ENCODE peak calls at places on chromosomes 11 and 22, in nine cellular contexts. One of them, this sample, is unnamed.

GRCh38 chr11:21545701-21546100 is 647.2 kb upstream of the ANO5 start:
- DNase-seq in spleen: no peak
- DNase-seq in stomach: no peak
- DNase-seq in sigmoid colon: no peak
- DNase-seq in HepG2: no peak
- DNase-seq in esophagus muscularis mucosa: no peak
- DNase-seq in upper lobe of left lung: no peak
- DNase-seq in suprapubic skin: no peak
- DNase-seq in endothelial cell of umbilical vein: no peak
- DNase-seq in this sample: no peak

GRCh38 chr11:113947989-113948388 is 26.9 kb upstream of the HTR3A start:
- DNase-seq in stomach: no peak
- DNase-seq in spleen: no peak
- DNase-seq in upper lobe of left lung: no peak
- DNase-seq in suprapubic skin: no peak
- DNase-seq in endothelial cell of umbilical vein: no peak
- DNase-seq in HepG2: no peak
- DNase-seq in sigmoid colon: no peak
- DNase-seq in esophagus muscularis mucosa: no peak
- DNase-seq in this sample: no peak

GRCh38 chr22:27752141-27752540 is 49.4 kb downstream of the MN1 start:
- DNase-seq in stomach: no peak
- DNase-seq in endothelial cell of umbilical vein: no peak
- DNase-seq in upper lobe of left lung: no peak
- DNase-seq in suprapubic skin: peak
- DNase-seq in HepG2: no peak
- DNase-seq in spleen: peak
- DNase-seq in sigmoid colon: peak
- DNase-seq in esophagus muscularis mucosa: no peak
- DNase-seq in this sample: no peak

GRCh38 chr22:27866136-27867091 is 52.6 kb downstream of the PITPNB start:
- DNase-seq in endothelial cell of umbilical vein: peak
- DNase-seq in stomach: peak
- DNase-seq in upper lobe of left lung: no peak
- DNase-seq in sigmoid colon: peak
- DNase-seq in HepG2: peak
- DNase-seq in esophagus muscularis mucosa: no peak
- DNase-seq in suprapubic skin: no peak
- DNase-seq in spleen: no peak
- DNase-seq in this sample: no peak

GRCh38 chr11:12457030-12457600 is 79.7 kb downstream of the PARVA start:
- DNase-seq in sigmoid colon: no peak
- DNase-seq in spleen: no peak
- DNase-seq in upper lobe of left lung: no peak
- DNase-seq in endothelial cell of umbilical vein: no peak
- DNase-seq in HepG2: no peak
- DNase-seq in stomach: no peak
- DNase-seq in suprapubic skin: no peak
- DNase-seq in esophagus muscularis mucosa: no peak
- DNase-seq in this sample: no peak

GRCh38 chr22:20272700-20273099 is 4.6 kb upstream of the RTN4R start:
- DNase-seq in endothelial cell of umbilical vein: no peak
- DNase-seq in suprapubic skin: no peak
- DNase-seq in spleen: no peak
- DNase-seq in HepG2: no peak
- DNase-seq in sigmoid colon: no peak
- DNase-seq in stomach: no peak
- DNase-seq in upper lobe of left lung: no peak
- DNase-seq in esophagus muscularis mucosa: no peak
- DNase-seq in this sample: no peak

GRCh38 chr11:72758690-72759389 is 6.6 kb upstream of the ARAP1 start:
- DNase-seq in upper lobe of left lung: peak
- DNase-seq in sigmoid colon: no peak
- DNase-seq in suprapubic skin: no peak
- DNase-seq in stomach: no peak
- DNase-seq in spleen: no peak
- DNase-seq in esophagus muscularis mucosa: no peak
- DNase-seq in HepG2: no peak
- DNase-seq in endothelial cell of umbilical vein: no peak
- DNase-seq in this sample: no peak

GRCh38 chr11:108726077-108726800 is 61.4 kb downstream of the DDX10 start:
- DNase-seq in upper lobe of left lung: no peak
- DNase-seq in spleen: no peak
- DNase-seq in stomach: no peak
- DNase-seq in suprapubic skin: no peak
- DNase-seq in HepG2: no peak
- DNase-seq in endothelial cell of umbilical vein: no peak
- DNase-seq in esophagus muscularis mucosa: no peak
- DNase-seq in sigmoid colon: no peak
- DNase-seq in this sample: no peak

GRCh38 chr11:97110376-97110775 is 720.6 kb downstream of the JRKL start:
- DNase-seq in suprapubic skin: no peak
- DNase-seq in endothelial cell of umbilical vein: no peak
- DNase-seq in HepG2: no peak
- DNase-seq in spleen: no peak
- DNase-seq in sigmoid colon: no peak
- DNase-seq in esophagus muscularis mucosa: no peak
- DNase-seq in stomach: no peak
- DNase-seq in upper lobe of left lung: no peak
- DNase-seq in this sample: no peak

GRCh38 chr11:83044958-83045712 is 26.6 kb downstream of the RAB30 start:
- DNase-seq in upper lobe of left lung: no peak
- DNase-seq in sigmoid colon: no peak
- DNase-seq in endothelial cell of umbilical vein: peak
- DNase-seq in spleen: no peak
- DNase-seq in stomach: no peak
- DNase-seq in HepG2: no peak
- DNase-seq in suprapubic skin: no peak
- DNase-seq in esophagus muscularis mucosa: no peak
- DNase-seq in this sample: no peak

GRCh38 chr11:105903113-105903512 is 118.9 kb downstream of the MSANTD4 start:
- DNase-seq in esophagus muscularis mucosa: no peak
- DNase-seq in stomach: no peak
- DNase-seq in suprapubic skin: no peak
- DNase-seq in endothelial cell of umbilical vein: no peak
- DNase-seq in HepG2: no peak
- DNase-seq in sigmoid colon: no peak
- DNase-seq in spleen: no peak
- DNase-seq in upper lobe of left lung: no peak
- DNase-seq in this sample: no peak

GRCh38 chr11:72352859-72353551 is 81.3 kb downstream of the CLPB start:
- DNase-seq in esophagus muscularis mucosa: no peak
- DNase-seq in HepG2: no peak
- DNase-seq in spleen: no peak
- DNase-seq in sigmoid colon: no peak
- DNase-seq in suprapubic skin: no peak
- DNase-seq in endothelial cell of umbilical vein: no peak
- DNase-seq in stomach: no peak
- DNase-seq in upper lobe of left lung: no peak
- DNase-seq in this sample: peak

GRCh38 chr22:36611241-36611976 is 82.4 kb upstream of the EIF3D start:
- DNase-seq in endothelial cell of umbilical vein: no peak
- DNase-seq in spleen: no peak
- DNase-seq in sigmoid colon: no peak
- DNase-seq in upper lobe of left lung: no peak
- DNase-seq in HepG2: no peak
- DNase-seq in suprapubic skin: no peak
- DNase-seq in stomach: no peak
- DNase-seq in esophagus muscularis mucosa: no peak
- DNase-seq in this sample: no peak

GRCh38 chr11:86674965-86675364 is 2.5 kb upstream of the ME3 start:
- DNase-seq in sigmoid colon: no peak
- DNase-seq in suprapubic skin: no peak
- DNase-seq in esophagus muscularis mucosa: no peak
- DNase-seq in endothelial cell of umbilical vein: peak
- DNase-seq in stomach: no peak
- DNase-seq in upper lobe of left lung: no peak
- DNase-seq in spleen: no peak
- DNase-seq in HepG2: no peak
- DNase-seq in this sample: no peak

GRCh38 chr11:86678296-86678695 is 5.9 kb upstream of the ME3 start:
- DNase-seq in HepG2: no peak
- DNase-seq in endothelial cell of umbilical vein: no peak
- DNase-seq in suprapubic skin: no peak
- DNase-seq in stomach: no peak
- DNase-seq in upper lobe of left lung: no peak
- DNase-seq in sigmoid colon: no peak
- DNase-seq in esophagus muscularis mucosa: no peak
- DNase-seq in spleen: no peak
- DNase-seq in this sample: no peak

GRCh38 chr11:86678823-86679222 is 6.4 kb upstream of the ME3 start:
- DNase-seq in upper lobe of left lung: no peak
- DNase-seq in HepG2: no peak
- DNase-seq in stomach: no peak
- DNase-seq in sigmoid colon: no peak
- DNase-seq in endothelial cell of umbilical vein: no peak
- DNase-seq in spleen: no peak
- DNase-seq in esophagus muscularis mucosa: no peak
- DNase-seq in suprapubic skin: no peak
- DNase-seq in this sample: no peak

GRCh38 chr11:86676010-86676409 is 3.6 kb upstream of the ME3 start:
- DNase-seq in endothelial cell of umbilical vein: no peak
- DNase-seq in esophagus muscularis mucosa: no peak
- DNase-seq in stomach: no peak
- DNase-seq in sigmoid colon: peak
- DNase-seq in suprapubic skin: no peak
- DNase-seq in HepG2: no peak
- DNase-seq in upper lobe of left lung: no peak
- DNase-seq in spleen: no peak
- DNase-seq in this sample: no peak

DNA sequence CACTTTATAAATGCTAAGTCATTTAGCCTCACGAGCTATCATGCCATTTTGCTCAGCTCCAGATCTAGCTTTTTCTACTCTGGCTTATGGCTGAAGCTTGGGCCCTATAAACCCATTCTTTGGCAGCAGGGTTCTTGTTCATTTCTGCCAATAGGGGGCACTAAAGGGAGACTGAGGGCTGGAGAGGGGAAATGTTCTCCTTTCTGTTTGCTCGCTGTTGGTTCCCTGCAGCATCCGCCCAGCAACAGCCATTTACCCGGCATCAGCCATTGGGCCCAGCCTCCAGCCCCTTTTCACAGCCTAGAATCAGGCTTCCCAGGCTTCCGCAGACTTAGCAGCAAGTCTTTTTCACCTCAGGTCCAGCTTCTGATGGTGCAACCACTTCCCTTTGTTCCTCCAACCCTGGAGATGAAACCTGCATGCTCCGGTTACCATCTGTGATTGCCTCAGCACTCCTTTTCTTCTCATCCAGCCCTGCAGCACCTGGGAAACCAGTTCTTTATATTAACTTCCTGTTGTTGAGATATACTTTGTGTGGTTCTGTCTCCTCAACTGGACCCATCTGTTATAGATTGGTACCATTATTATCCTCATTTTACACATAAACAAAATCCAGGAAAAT is 4.2 kb upstream of the ME3 start:
- DNase-seq in stomach: no peak
- DNase-seq in esophagus muscularis mucosa: no peak
- DNase-seq in endothelial cell of umbilical vein: no peak
- DNase-seq in upper lobe of left lung: no peak
- DNase-seq in sigmoid colon: no peak
- DNase-seq in HepG2: peak
- DNase-seq in suprapubic skin: no peak
- DNase-seq in spleen: no peak
- DNase-seq in this sample: no peak
- TF ChIP-seq POLR2A in stomach: no peak
- TF ChIP-seq POLR2A in esophagus muscularis mucosa: no peak
- TF ChIP-seq POLR2A in endothelial cell of umbilical vein: no peak
- TF ChIP-seq POLR2A in upper lobe of left lung: no peak
- TF ChIP-seq POLR2A in sigmoid colon: no peak
- TF ChIP-seq POLR2A in HepG2: no peak
- TF ChIP-seq POLR2A in suprapubic skin: no peak
- TF ChIP-seq POLR2A in spleen: no peak
- TF ChIP-seq POLR2A in this sample: no peak

GRCh38 chr22:41237707-41238569 is 2.8 kb downstream of the CHADL start:
- DNase-seq in endothelial cell of umbilical vein: peak
- DNase-seq in stomach: peak
- DNase-seq in sigmoid colon: peak
- DNase-seq in esophagus muscularis mucosa: no peak
- DNase-seq in upper lobe of left lung: peak
- DNase-seq in suprapubic skin: no peak
- DNase-seq in HepG2: no peak
- DNase-seq in spleen: peak
- DNase-seq in this sample: peak
- TF ChIP-seq POLR2AphosphoS5 in endothelial cell of umbilical vein: peak
- TF ChIP-seq POLR2AphosphoS5 in stomach: no peak
- TF ChIP-seq POLR2AphosphoS5 in sigmoid colon: no peak
- TF ChIP-seq POLR2AphosphoS5 in esophagus muscularis mucosa: no peak
- TF ChIP-seq POLR2AphosphoS5 in upper lobe of left lung: no peak
- TF ChIP-seq POLR2AphosphoS5 in suprapubic skin: no peak
- TF ChIP-seq POLR2AphosphoS5 in HepG2: no peak
- TF ChIP-seq POLR2AphosphoS5 in spleen: peak
- TF ChIP-seq POLR2AphosphoS5 in this sample: no peak

DNA sequence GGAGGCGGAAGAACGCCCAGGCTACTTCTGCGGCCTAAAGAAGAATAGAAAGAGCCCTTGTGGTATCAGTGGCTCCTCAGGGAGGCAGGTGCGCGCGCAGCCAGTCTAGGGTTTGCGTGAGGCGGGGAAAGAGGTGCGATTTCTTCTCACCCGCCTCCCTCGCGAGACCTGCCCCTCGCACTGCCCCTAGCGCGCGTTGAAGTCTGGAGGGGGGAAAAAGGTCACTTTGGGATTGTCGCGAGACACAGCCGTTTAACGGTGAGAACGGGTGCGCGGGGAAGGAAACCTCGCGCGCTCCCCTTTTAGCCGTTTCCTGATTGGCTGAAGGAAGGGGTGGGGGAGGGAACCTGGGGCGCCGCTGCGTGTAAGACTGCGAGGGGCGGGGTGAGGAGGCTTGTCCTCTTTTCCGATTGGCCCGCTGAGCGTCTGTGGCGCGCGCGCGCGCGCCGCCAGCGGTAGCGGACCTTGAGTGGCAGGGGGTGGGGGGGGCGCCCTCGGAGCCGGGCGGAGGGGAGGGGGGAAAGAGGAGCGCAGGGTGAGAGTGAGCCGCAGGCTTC is at the start of gene ZFP91:
- DNase-seq in esophagus muscularis mucosa: peak
- DNase-seq in suprapubic skin: peak
- DNase-seq in sigmoid colon: peak
- DNase-seq in HepG2: peak
- DNase-seq in spleen: peak
- DNase-seq in stomach: peak
- DNase-seq in endothelial cell of umbilical vein: peak
- DNase-seq in upper lobe of left lung: peak
- DNase-seq in this sample: peak
- TF ChIP-seq POLR2A in esophagus muscularis mucosa: peak
- TF ChIP-seq POLR2A in suprapubic skin: peak
- TF ChIP-seq POLR2A in sigmoid colon: peak
- TF ChIP-seq POLR2A in HepG2: peak
- TF ChIP-seq POLR2A in spleen: peak
- TF ChIP-seq POLR2A in stomach: peak
- TF ChIP-seq POLR2A in endothelial cell of umbilical vein: no peak
- TF ChIP-seq POLR2A in upper lobe of left lung: peak
- TF ChIP-seq POLR2A in this sample: peak

DNA sequence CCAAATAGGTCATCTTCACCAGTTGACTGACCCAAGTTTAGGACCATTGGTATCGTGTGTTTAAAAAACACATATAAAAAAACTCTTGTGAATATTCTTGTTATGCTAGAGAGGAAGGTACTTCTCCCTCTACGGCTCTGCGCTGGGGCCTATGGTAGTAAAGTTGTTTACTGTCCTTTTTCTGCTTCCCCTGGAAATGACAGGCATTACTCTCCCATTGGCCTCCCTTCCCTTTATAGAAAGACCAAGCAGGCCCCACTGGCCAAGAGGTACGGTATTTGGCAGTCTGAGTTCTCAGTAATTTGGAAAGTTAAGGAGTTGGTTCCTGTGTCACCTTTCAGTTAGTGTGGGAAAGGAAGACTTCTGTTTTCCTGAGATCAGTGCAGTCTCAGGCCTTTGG is 6.5 kb downstream of the THYN1 start:
- DNase-seq in suprapubic skin: no peak
- DNase-seq in upper lobe of left lung: no peak
- DNase-seq in endothelial cell of umbilical vein: no peak
- DNase-seq in esophagus muscularis mucosa: no peak
- DNase-seq in HepG2: no peak
- DNase-seq in sigmoid colon: no peak
- DNase-seq in stomach: no peak
- DNase-seq in spleen: no peak
- DNase-seq in this sample: no peak
- TF ChIP-seq POLR2AphosphoS5 in suprapubic skin: no peak
- TF ChIP-seq POLR2AphosphoS5 in upper lobe of left lung: no peak
- TF ChIP-seq POLR2AphosphoS5 in endothelial cell of umbilical vein: no peak
- TF ChIP-seq POLR2AphosphoS5 in esophagus muscularis mucosa: no peak
- TF ChIP-seq POLR2AphosphoS5 in HepG2: no peak
- TF ChIP-seq POLR2AphosphoS5 in sigmoid colon: no peak
- TF ChIP-seq POLR2AphosphoS5 in stomach: no peak
- TF ChIP-seq POLR2AphosphoS5 in spleen: no peak
- TF ChIP-seq POLR2AphosphoS5 in this sample: no peak

This sample was measured in GM12892.